ENCODE peak calls at places on chromosomes 16 and 17, in seven cellular contexts. G is BJ, I is adrenal gland, K is uterus, H is dorsolateral prefrontal cortex, W is lower leg skin, T is transverse colon. N is an unnamed sample.

GRCh38 chr16:11236855-11237254 is 19.1 kb downstream of the SOCS1 start:
- DNase-seq in T (no peak), I (peak; percentile 30), K (no peak), W (no peak), G (no peak), H (no peak), N (no peak)

GRCh38 chr17:27481327-27481726 is 25.1 kb downstream of the KSR1 start:
- DNase-seq in T (no peak), I (no peak), W (no peak), G (no peak), K (no peak), H (no peak), N (no peak)

GRCh38 chr16:86576591-86577313 is 1.6 kb upstream of the FOXL1 start:
- DNase-seq in T (no peak), H (no peak), K (no peak), G (no peak), I (no peak), W (no peak), N (peak; percentile 43)

GRCh38 chr17:50547736-50548083 is 736 bp downstream of the SPATA20 start:
- DNase-seq in K (no peak), I (no peak), W (peak; percentile 86), G (no peak), T (peak; percentile 69), H (no peak), N (no peak)

GRCh38 chr16:19885456-19886060 is 910 bp upstream of the GPRC5B start:
- DNase-seq in W (peak; percentile 88), K (peak; percentile 27), G (no peak), H (no peak), I (peak; percentile 29), T (peak; percentile 9), N (peak; percentile 19)

GRCh38 chr17:81635973-81636504 is 873 bp downstream of the NPLOC4 start:
- DNase-seq in G (no peak), W (no peak), K (no peak), I (peak; percentile 77), T (no peak), H (no peak), N (no peak)

GRCh38 chr17:8681175-8681949 is 50.8 kb upstream of the MYH10 start:
- DNase-seq in I (no peak), H (no peak), T (no peak), K (peak; percentile 76), G (peak; percentile 65), W (peak; percentile 65), N (peak; percentile 87)

GRCh38 chr16:64132190-64132589 is 989.7 kb downstream of the CDH11 start:
- DNase-seq in G (no peak), K (no peak), I (no peak), W (no peak), T (no peak), H (no peak), N (no peak)

GRCh38 chr16:49860593-49860992 is 4.7 kb upstream of the ZNF423 start:
- DNase-seq in H (no peak), G (no peak), I (no peak), K (no peak), W (no peak), T (no peak), N (peak; percentile 24)

GRCh38 chr17:75476274-75476673 is 19.8 kb downstream of the TMEM94 start:
- DNase-seq in T (no peak), G (no peak), H (peak; percentile 87), K (peak; percentile 41), I (peak; percentile 79), W (no peak), N (peak; percentile 66)

GRCh38 chr16:75621170-75621477 is 2.0 kb downstream of the ADAT1 start:
- DNase-seq in H (no peak), W (no peak), T (no peak), G (peak; percentile 5), I (no peak), K (no peak), N (peak; percentile 41)

GRCh38 chr16:88651276-88651988 is 579 bp upstream of the CYBA start:
- DNase-seq in K (no peak), T (peak; percentile 81), I (peak; percentile 68), H (no peak), G (no peak), W (peak; percentile 94), N (no peak)

GRCh38 chr16:15572329-15573001 is 70.5 kb downstream of the MARF1 start:
- DNase-seq in I (no peak), W (no peak), G (peak; percentile 49), K (no peak), H (no peak), T (no peak), N (peak; percentile 71)

GRCh38 chr17:31486351-31487062 is 95.0 kb downstream of the RAB11FIP4 start:
- DNase-seq in I (no peak), H (no peak), W (no peak), T (peak; percentile 44), G (no peak), K (no peak), N (no peak)

GRCh38 chr16:81592353-81592866 is 147.8 kb downstream of the CMIP start:
- DNase-seq in K (no peak), W (no peak), G (no peak), T (peak; percentile 83), I (no peak), H (no peak), N (no peak)

DNA sequence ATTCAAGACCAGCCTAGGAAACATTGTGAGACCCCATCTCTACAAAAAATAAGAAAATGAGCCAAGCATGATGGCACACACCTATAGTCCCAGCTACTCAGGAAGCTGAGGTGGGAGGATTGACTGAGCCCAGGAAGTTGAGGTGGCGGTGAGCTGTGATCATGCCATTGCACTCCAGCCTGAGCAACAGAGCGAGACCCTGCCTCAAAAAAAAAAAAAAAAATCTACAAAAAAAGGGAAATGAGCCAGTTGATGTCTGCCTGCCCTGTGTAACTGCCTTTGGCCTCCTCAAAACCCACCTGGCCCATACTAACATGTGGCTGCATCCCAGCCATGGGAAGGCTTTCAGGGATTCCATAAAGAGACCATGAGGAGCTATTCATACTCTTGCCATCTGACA is 4.5 kb downstream of the RANBP10 start:
- DNase-seq in K (no peak), G (no peak), W (no peak), I (no peak), H (no peak), T (no peak), N (no peak)
- H3K4me3 ChIP-seq in K (no peak overlapping the region), G (no peak overlapping the region), W (no peak overlapping the region), I (no peak overlapping the region), H (no peak overlapping the region), T (no peak overlapping the region), N (no peak overlapping the region)

GRCh38 chr17:35314415-35315216 is 58.8 kb downstream of the SLFN11 start:
- DNase-seq in H (no peak), G (no peak), T (no peak), I (no peak), K (no peak), W (no peak), N (no peak)

GRCh38 chr17:35315283-35315682 is 58.1 kb downstream of the SLFN11 start:
- DNase-seq in T (no peak), H (no peak), K (no peak), G (peak; percentile 75), W (no peak), I (peak; percentile 21), N (peak; percentile 90)

GRCh38 chr17:35312790-35313711 is 60.4 kb downstream of the SLFN11 start:
- DNase-seq in T (peak; percentile 51), W (peak; percentile 88), I (peak; percentile 63), K (peak; percentile 51), H (no peak), G (no peak), N (peak; percentile 84)

GRCh38 chr17:35312346-35312745 is 61.1 kb downstream of the SLFN11 start:
- DNase-seq in I (no peak), K (no peak), T (no peak), W (no peak), H (no peak), G (no peak), N (no peak)

GRCh38 chr17:35313875-35314409 is 59.5 kb downstream of the SLFN11 start:
- DNase-seq in G (no peak), H (no peak), W (peak; percentile 87), I (peak; percentile 16), K (peak; percentile 26), T (peak; percentile 14), N (no peak)
- H3K4me3 ChIP-seq in G (no peak overlapping the region), H (peak overlapping the region; percentile 44), W (no peak overlapping the region), I (no peak overlapping the region), K (peak overlapping the region; percentile 10), T (no peak overlapping the region), N (no peak overlapping the region)

GRCh38 chr17:48575673-48576478 is 2.3 kb downstream of the HOXB4 start:
- DNase-seq in I (no peak), K (no peak), W (no peak), H (no peak), T (no peak), G (no peak), N (no peak)

GRCh38 chr17:48577946-48578615 is at the start of gene HOXB4:
- DNase-seq in G (no peak), I (peak; percentile 87), K (peak; percentile 67), W (peak; percentile 98), T (peak; percentile 80), H (no peak), N (peak; percentile 60)

GRCh38 chr17:48578616-48579560 is 738 bp upstream of the HOXB4 start:
- DNase-seq in T (no peak), K (no peak), I (no peak), H (no peak), W (no peak), G (no peak), N (no peak)

GRCh38 chr17:48576479-48577309 is 1.5 kb downstream of the HOXB4 start:
- DNase-seq in W (peak; percentile 93), T (no peak), K (no peak), H (no peak), I (peak; percentile 64), G (no peak), N (peak; percentile 40)

GRCh38 chr17:48577330-48577945 is 712 bp downstream of the HOXB4 start:
- DNase-seq in H (no peak), I (no peak), T (no peak), K (no peak), G (no peak), W (no peak), N (no peak)
- H3K4me3 ChIP-seq in H (no peak overlapping the region), I (peak overlapping the region; percentile 45), T (peak overlapping the region; percentile 6), K (peak overlapping the region; percentile 39), G (no peak overlapping the region), W (peak overlapping the region; percentile 29), N (peak overlapping the region; percentile 57)

GRCh38 chr17:38796451-38796850 is 2.9 kb downstream of the PIP4K2B start:
- DNase-seq in T (no peak), H (no peak), I (no peak), K (no peak), G (no peak), W (no peak), N (no peak)

GRCh38 chr17:38799501-38800236 is at the start of gene PIP4K2B:
- DNase-seq in G (peak; percentile 79), T (peak; percentile 97), K (peak; percentile 97), I (peak; percentile 98), H (peak; percentile 96), W (peak; percentile 98), N (peak; percentile 98)

GRCh38 chr17:38797828-38798227 is 1.5 kb downstream of the PIP4K2B start:
- DNase-seq in W (no peak), G (no peak), H (no peak), I (no peak), K (no peak), T (no peak), N (peak; percentile 15)

GRCh38 chr17:38798614-38799500 is 499 bp downstream of the PIP4K2B start:
- DNase-seq in I (peak; percentile 60), H (peak; percentile 46), G (no peak), W (peak; percentile 94), K (no peak), T (peak; percentile 62), N (peak; percentile 50)

DNA sequence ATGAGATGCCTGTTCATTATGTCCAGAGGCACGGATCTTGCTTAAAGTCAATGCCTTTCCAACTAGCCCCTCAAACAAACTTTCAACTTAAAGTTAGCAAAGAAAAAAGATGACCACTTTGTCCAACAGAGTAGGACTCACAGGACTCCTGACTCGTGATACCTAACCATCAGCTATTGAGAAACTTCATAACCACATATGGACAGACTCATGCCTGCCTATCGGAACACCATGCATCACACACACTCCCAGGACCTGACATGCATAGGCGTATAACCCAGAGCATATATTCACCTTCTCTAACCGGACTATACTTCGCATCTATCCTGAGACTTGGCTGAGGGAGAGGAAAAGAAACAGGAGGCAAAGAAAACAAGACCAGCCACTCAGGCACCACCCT is 2.3 kb downstream of the PIP4K2B start:
- DNase-seq in W (no peak), I (no peak), H (no peak), T (no peak), G (no peak), K (no peak), N (no peak)
- H3K4me3 ChIP-seq in W (no peak overlapping the region), I (no peak overlapping the region), H (peak overlapping the region; percentile 86), T (no peak overlapping the region), G (no peak overlapping the region), K (no peak overlapping the region), N (no peak overlapping the region)

N was measured in cardiac fibroblast.